ENCODE peak calls at places on chromosomes 11 and 22, in five cellular contexts. V, O, L, Z and U are unnamed samples.

GRCh38 chr22:23256986-23257888 is 76.9 kb downstream of the BCR start:
- DNase-seq in V (no peak), O (peak), L (no peak), Z (no peak), U (no peak)

GRCh38 chr22:42791721-42792452 is 65.2 kb downstream of the ARFGAP3 start:
- DNase-seq in V (no peak), O (peak), L (no peak), Z (no peak), U (no peak)

GRCh38 chr11:36818410-36818809 is 220.4 kb upstream of the RAG2 start:
- DNase-seq in V (no peak), O (peak), L (peak), Z (peak), U (peak)

GRCh38 chr11:68942090-68942620 is 38.5 kb downstream of the IGHMBP2 start:
- DNase-seq in V (no peak), O (no peak), L (no peak), Z (no peak), U (no peak)

GRCh38 chr11:36791957-36792356 is 193.9 kb upstream of the RAG2 start:
- DNase-seq in V (no peak), O (no peak), L (no peak), Z (no peak), U (no peak)

GRCh38 chr22:39545310-39546063 is 12.9 kb upstream of the RPS19BP1 start:
- DNase-seq in V (no peak), O (peak), L (no peak), Z (peak), U (peak)

GRCh38 chr11:110525883-110526282 is 96.1 kb downstream of the FDX1 start:
- DNase-seq in V (peak), O (no peak), L (no peak), Z (no peak), U (no peak)

GRCh38 chr22:39177791-39178190 is 25.3 kb upstream of the CBX7 start:
- DNase-seq in V (no peak), O (no peak), L (no peak), Z (no peak), U (no peak)

GRCh38 chr11:11662578-11662977 is 40.8 kb upstream of the GALNT18 start:
- DNase-seq in V (no peak), O (no peak), L (no peak), Z (no peak), U (no peak)

GRCh38 chr11:2797741-2798361 is 87.7 kb downstream of the CDKN1C start:
- DNase-seq in V (no peak), O (peak), L (no peak), Z (no peak), U (no peak)

GRCh38 chr11:125550780-125551179 is 18.5 kb upstream of the EI24 start:
- DNase-seq in V (no peak), O (no peak), L (no peak), Z (peak), U (no peak)

GRCh38 chr22:41621099-41621910 is at the start of gene XRCC6:
- DNase-seq in V (peak), O (peak), L (peak), Z (peak), U (peak)

GRCh38 chr11:45815747-45816146 is 10.8 kb downstream of the SLC35C1 start:
- DNase-seq in V (no peak), O (no peak), L (peak), Z (peak), U (no peak)

GRCh38 chr11:120404495-120404894 is 68.3 kb downstream of the ARHGEF12 start:
- DNase-seq in V (no peak), O (no peak), L (no peak), Z (no peak), U (no peak)

GRCh38 chr22:46297151-46297819 is 615 bp downstream of the GTSE1 start:
- DNase-seq in V (no peak), O (no peak), L (no peak), Z (peak), U (peak)

GRCh38 chr11:38252620-38253019 is 1654.6 kb upstream of the RAG2 start:
- DNase-seq in V (no peak), O (no peak), L (no peak), Z (no peak), U (no peak)

GRCh38 chr11:73384871-73385692 is 8.9 kb downstream of the RELT start:
- DNase-seq in V (no peak), O (peak), L (no peak), Z (peak), U (peak)

GRCh38 chr11:119793335-119793984 is 64.5 kb upstream of the NECTIN1 start:
- DNase-seq in V (no peak), O (no peak), L (no peak), Z (no peak), U (no peak)

GRCh38 chr11:22666320-22666699 is at the start of gene GAS2:
- DNase-seq in V (no peak), O (no peak), L (no peak), Z (no peak), U (no peak)

GRCh38 chr11:12007769-12008737 is at the start of gene DKK3:
- DNase-seq in V (no peak), O (no peak), L (no peak), Z (no peak), U (no peak)

GRCh38 chr22:35575116-35575748 is 34.6 kb downstream of the RASD2 start:
- DNase-seq in V (no peak), O (no peak), L (no peak), Z (peak), U (no peak)

GRCh38 chr11:122075016-122075415 is 41.0 kb downstream of the BLID start:
- DNase-seq in V (no peak), O (no peak), L (no peak), Z (no peak), U (no peak)

GRCh38 chr11:133660202-133660568 is 127.9 kb upstream of the OPCML start:
- DNase-seq in V (no peak), O (no peak), L (no peak), Z (no peak), U (no peak)

GRCh38 chr11:101011881-101012280 is 117.7 kb downstream of the PGR start:
- DNase-seq in V (no peak), O (no peak), L (no peak), Z (no peak), U (no peak)

GRCh38 chr22:40855960-40856512 is 403 bp downstream of the ST13 start:
- DNase-seq in V (no peak), O (no peak), L (peak), Z (peak), U (peak)

GRCh38 chr11:2587132-2587930 is 112.5 kb downstream of the KCNQ1OT1 start:
- DNase-seq in V (peak), O (peak), L (no peak), Z (no peak), U (no peak)

GRCh38 chr11:116693206-116694016 is 79.4 kb downstream of the BUD13 start:
- DNase-seq in V (peak), O (peak), L (no peak), Z (no peak), U (no peak)

GRCh38 chr11:96338910-96339703 is 3.9 kb downstream of the MAML2 start:
- DNase-seq in V (no peak), O (peak), L (no peak), Z (no peak), U (peak)

GRCh38 chr22:23816552-23816976 is 22.2 kb downstream of the DERL3 start:
- DNase-seq in V (no peak), O (no peak), L (no peak), Z (no peak), U (no peak)

GRCh38 chr11:6693342-6694228 is 10.4 kb upstream of the MRPL17 start:
- DNase-seq in V (no peak), O (no peak), L (peak), Z (peak), U (peak)

GRCh38 chr11:104163100-104164027 is 583 bp downstream of the PDGFD start:
- DNase-seq in V (no peak), O (no peak), L (peak), Z (no peak), U (peak)

GRCh38 chr11:104917259-104918112 is 19.2 kb upstream of the CASP12 start:
- DNase-seq in V (no peak), O (no peak), L (no peak), Z (no peak), U (no peak)

GRCh38 chr22:48486163-48486957 is 1341.3 kb downstream of the BRD1 start:
- DNase-seq in V (no peak), O (no peak), L (no peak), Z (no peak), U (no peak)

GRCh38 chr11:74948546-74948897 is 369 bp downstream of the XRRA1 start:
- DNase-seq in V (no peak), O (no peak), L (peak), Z (no peak), U (no peak)

GRCh38 chr11:74951241-74951640 is 2.2 kb downstream of the SPCS2 start:
- DNase-seq in V (no peak), O (no peak), L (no peak), Z (no peak), U (no peak)

GRCh38 chr11:74949748-74950127 is 672 bp downstream of the SPCS2 start:
- DNase-seq in V (no peak), O (no peak), L (no peak), Z (no peak), U (no peak)

GRCh38 chr11:74950374-74950969 is 1.4 kb downstream of the SPCS2 start:
- DNase-seq in V (no peak), O (no peak), L (no peak), Z (no peak), U (no peak)

GRCh38 chr11:74948898-74949747 is at the start of the genes SPCS2 and XRRA1:
- DNase-seq in V (peak), O (peak), L (peak), Z (peak), U (peak)
- TF ChIP-seq POLR2A in V (peak), O (peak), L (peak), Z (peak), U (peak)

GRCh38 chr22:22097727-22098228 is 115.2 kb upstream of the TOP3B start:
- DNase-seq in V (peak), O (no peak), L (no peak), Z (no peak), U (no peak)

GRCh38 chr22:22099833-22100812 is 117.5 kb upstream of the TOP3B start:
- DNase-seq in V (peak), O (no peak), L (no peak), Z (peak), U (no peak)

GRCh38 chr22:22094921-22095320 is 112.3 kb upstream of the TOP3B start:
- DNase-seq in V (no peak), O (no peak), L (no peak), Z (no peak), U (no peak)

GRCh38 chr22:22099194-22099486 is 116.6 kb upstream of the TOP3B start:
- DNase-seq in V (no peak), O (no peak), L (no peak), Z (no peak), U (no peak)

DNA sequence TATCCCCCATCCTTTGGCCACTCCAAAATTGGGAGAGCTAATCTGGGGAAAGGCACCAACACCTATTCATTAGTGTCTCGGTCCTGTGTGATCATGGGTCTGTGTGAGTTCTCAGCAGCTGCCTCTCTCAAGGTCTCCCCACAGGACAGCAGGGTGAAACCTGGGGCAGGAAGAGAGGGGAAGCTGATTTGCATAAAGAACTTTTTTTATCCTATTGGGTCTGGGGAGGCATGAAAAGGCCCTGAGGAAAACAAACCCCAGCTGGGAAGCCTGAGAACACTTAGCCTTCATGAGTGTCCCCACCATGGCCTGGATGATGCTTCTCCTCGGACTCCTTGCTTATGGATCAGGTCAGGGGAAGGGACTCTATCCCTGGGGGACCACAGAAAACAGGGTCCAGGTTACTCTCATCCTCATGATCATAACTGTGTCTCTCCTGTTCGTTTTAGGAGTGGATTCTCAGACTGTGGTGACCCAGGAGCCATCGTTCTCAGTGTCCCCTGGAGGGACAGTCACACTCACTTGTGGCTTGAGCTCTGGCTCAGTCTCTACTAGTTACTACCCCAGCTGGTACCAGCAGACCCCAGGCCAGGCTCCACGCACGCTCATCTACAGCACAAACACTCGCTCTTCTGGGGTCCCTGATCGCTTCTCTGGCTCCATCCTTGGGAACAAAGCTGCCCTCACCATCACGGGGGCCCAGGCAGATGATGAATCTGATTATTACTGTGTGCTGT is 116.0 kb upstream of the TOP3B start:
- DNase-seq in V (peak), O (no peak), L (no peak), Z (no peak), U (no peak)
- TF ChIP-seq POLR2A in V (no peak), O (no peak), L (no peak), Z (no peak), U (no peak)

GRCh38 chr11:118621898-118622375 is 14.5 kb downstream of the PHLDB1 start:
- DNase-seq in V (no peak), O (no peak), L (no peak), Z (no peak), U (no peak)
- TF ChIP-seq POLR2A in V (no peak), O (no peak), L (no peak), Z (no peak), U (no peak)

GRCh38 chr11:504994-505344 is 2.1 kb downstream of the RNH1 start:
- DNase-seq in V (no peak), O (no peak), L (no peak), Z (no peak), U (no peak)

GRCh38 chr11:504053-504993 is 2.7 kb downstream of the RNH1 start:
- DNase-seq in V (no peak), O (peak), L (no peak), Z (peak), U (peak)

GRCh38 chr11:506950-507726 is at the start of gene RNH1:
- DNase-seq in V (peak), O (peak), L (peak), Z (peak), U (peak)

GRCh38 chr11:507727-508515 is 879 bp upstream of the RNH1 start:
- DNase-seq in V (no peak), O (no peak), L (no peak), Z (no peak), U (no peak)

DNA sequence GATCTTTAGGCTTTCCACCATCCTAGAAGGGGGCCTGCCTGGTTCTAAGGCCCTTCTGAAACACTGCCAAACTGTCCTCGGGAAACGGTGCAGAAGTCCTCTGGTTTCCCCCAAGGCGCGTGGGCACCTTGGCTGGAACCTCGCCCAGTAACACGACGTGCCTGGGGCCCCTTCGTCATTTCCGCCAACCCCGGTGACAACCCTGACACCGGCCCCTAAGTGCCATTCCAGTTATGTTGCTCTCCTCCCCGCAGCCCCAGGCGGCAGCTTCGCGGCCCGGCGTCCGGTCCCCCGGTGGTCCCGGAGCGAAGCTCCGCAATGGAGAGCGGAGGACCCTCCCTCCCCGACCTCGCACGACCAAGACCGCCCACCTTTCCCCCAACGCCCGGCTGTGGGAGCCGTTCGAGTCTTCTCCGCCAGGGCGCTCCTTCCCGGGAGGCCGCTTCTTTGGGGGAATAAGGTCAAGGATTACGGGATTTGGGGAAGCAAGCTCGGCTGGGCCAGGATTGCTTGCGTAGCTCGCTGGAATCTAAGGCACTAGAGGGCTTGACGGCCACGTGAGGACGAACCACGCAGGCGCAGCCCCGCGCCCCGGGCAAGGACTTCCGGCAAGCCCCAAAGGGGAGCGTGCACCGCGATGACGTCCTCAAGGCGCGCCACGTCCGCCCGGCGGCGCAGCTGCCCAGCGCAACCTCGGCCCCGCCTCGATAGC is 648 bp downstream of the RNH1 start:
- DNase-seq in V (peak), O (peak), L (peak), Z (peak), U (peak)
- TF ChIP-seq POLR2A in V (no peak), O (peak), L (no peak), Z (peak), U (peak)

GRCh38 chr11:95089620-95090542 is at the start of gene ENDOD1:
- DNase-seq in V (peak), O (peak), L (peak), Z (peak), U (peak)
- TF ChIP-seq POLR2A in V (no peak), O (peak), L (peak), Z (no peak), U (peak)